ENCODE peak calls at places on chromosomes 4 and X, in six cellular contexts. One of them, this sample, is unnamed.
A peak's percentile ranks its signal among the peaks of the same experiment; 100 is the strongest.

GRCh38 chrX:16479206-16479869 is 170.6 kb upstream of the S100G start:
- DNase-seq in progenitor cell of endocrine pancreas: no peak
- DNase-seq in cardiac fibroblast: peak; percentile 6
- DNase-seq in sigmoid colon: no peak
- DNase-seq in GM12864: no peak
- DNase-seq in GM12865: no peak
- DNase-seq in this sample: no peak

GRCh38 chr4:17058506-17058905 is 160.1 kb upstream of the LDB2 start:
- DNase-seq in sigmoid colon: no peak
- DNase-seq in progenitor cell of endocrine pancreas: no peak
- DNase-seq in cardiac fibroblast: peak; percentile 63
- DNase-seq in GM12864: no peak
- DNase-seq in GM12865: no peak
- DNase-seq in this sample: no peak

GRCh38 chrX:40579139-40579538 is 1.6 kb upstream of the ATP6AP2 start:
- DNase-seq in GM12865: no peak
- DNase-seq in GM12864: no peak
- DNase-seq in cardiac fibroblast: no peak
- DNase-seq in progenitor cell of endocrine pancreas: no peak
- DNase-seq in sigmoid colon: no peak
- DNase-seq in this sample: no peak

GRCh38 chrX:111652719-111653118 is 28.3 kb upstream of the ALG13 start:
- DNase-seq in sigmoid colon: no peak
- DNase-seq in GM12864: no peak
- DNase-seq in GM12865: no peak
- DNase-seq in progenitor cell of endocrine pancreas: no peak
- DNase-seq in cardiac fibroblast: no peak
- DNase-seq in this sample: no peak

GRCh38 chrX:17007134-17007768 is 60.8 kb downstream of the REPS2 start:
- DNase-seq in sigmoid colon: no peak
- DNase-seq in GM12865: peak; percentile 37
- DNase-seq in GM12864: no peak
- DNase-seq in progenitor cell of endocrine pancreas: no peak
- DNase-seq in cardiac fibroblast: peak; percentile 25
- DNase-seq in this sample: no peak

GRCh38 chr4:4364486-4365208 is 22.3 kb upstream of the NSG1 start:
- DNase-seq in GM12864: no peak
- DNase-seq in sigmoid colon: no peak
- DNase-seq in GM12865: no peak
- DNase-seq in progenitor cell of endocrine pancreas: no peak
- DNase-seq in cardiac fibroblast: no peak
- DNase-seq in this sample: no peak

GRCh38 chrX:119880076-119880475 is 8.4 kb downstream of the NDUFA1 start:
- DNase-seq in GM12864: peak; percentile 30
- DNase-seq in progenitor cell of endocrine pancreas: no peak
- DNase-seq in cardiac fibroblast: no peak
- DNase-seq in sigmoid colon: no peak
- DNase-seq in GM12865: peak; percentile 60
- DNase-seq in this sample: no peak

GRCh38 chrX:9670136-9670905 is 95.3 kb downstream of the GPR143 start:
- DNase-seq in progenitor cell of endocrine pancreas: no peak
- DNase-seq in sigmoid colon: no peak
- DNase-seq in GM12865: no peak
- DNase-seq in cardiac fibroblast: peak; percentile 61
- DNase-seq in GM12864: no peak
- DNase-seq in this sample: no peak

GRCh38 chr4:48767530-48767929 is 12.5 kb downstream of the FRYL start:
- DNase-seq in cardiac fibroblast: no peak
- DNase-seq in GM12864: no peak
- DNase-seq in GM12865: no peak
- DNase-seq in progenitor cell of endocrine pancreas: no peak
- DNase-seq in sigmoid colon: no peak
- DNase-seq in this sample: no peak

GRCh38 chr4:48772568-48772967 is 7.5 kb downstream of the FRYL start:
- DNase-seq in sigmoid colon: no peak
- DNase-seq in progenitor cell of endocrine pancreas: no peak
- DNase-seq in GM12864: no peak
- DNase-seq in cardiac fibroblast: no peak
- DNase-seq in GM12865: no peak
- DNase-seq in this sample: no peak

GRCh38 chr4:48762408-48762807 is 17.7 kb downstream of the FRYL start:
- DNase-seq in GM12864: no peak
- DNase-seq in cardiac fibroblast: no peak
- DNase-seq in GM12865: no peak
- DNase-seq in sigmoid colon: no peak
- DNase-seq in progenitor cell of endocrine pancreas: no peak
- DNase-seq in this sample: no peak

GRCh38 chr4:48766393-48766792 is 13.7 kb downstream of the FRYL start:
- DNase-seq in progenitor cell of endocrine pancreas: no peak
- DNase-seq in GM12864: no peak
- DNase-seq in GM12865: peak; percentile 23
- DNase-seq in sigmoid colon: no peak
- DNase-seq in cardiac fibroblast: no peak
- DNase-seq in this sample: no peak

GRCh38 chr4:48767055-48767454 is 13.0 kb downstream of the FRYL start:
- DNase-seq in cardiac fibroblast: no peak
- DNase-seq in progenitor cell of endocrine pancreas: no peak
- DNase-seq in GM12865: no peak
- DNase-seq in sigmoid colon: no peak
- DNase-seq in GM12864: no peak
- DNase-seq in this sample: no peak
- TF ChIP-seq CTCF in cardiac fibroblast: peak; percentile 14
- TF ChIP-seq CTCF in progenitor cell of endocrine pancreas: peak; percentile 19
- TF ChIP-seq CTCF in GM12865: no peak
- TF ChIP-seq CTCF in sigmoid colon: no peak
- TF ChIP-seq CTCF in GM12864: peak; percentile 22
- TF ChIP-seq CTCF in this sample: no peak

GRCh38 chr4:140149851-140150635 is 3.9 kb downstream of the MAML3 start:
- DNase-seq in cardiac fibroblast: peak; percentile 49
- DNase-seq in GM12864: no peak
- DNase-seq in sigmoid colon: peak; percentile 91
- DNase-seq in GM12865: peak; percentile 24
- DNase-seq in progenitor cell of endocrine pancreas: peak; percentile 46
- DNase-seq in this sample: peak; percentile 85

GRCh38 chr4:140152015-140152703 is 1.8 kb downstream of the MAML3 start:
- DNase-seq in sigmoid colon: peak; percentile 86
- DNase-seq in GM12864: no peak
- DNase-seq in GM12865: no peak
- DNase-seq in cardiac fibroblast: no peak
- DNase-seq in progenitor cell of endocrine pancreas: no peak
- DNase-seq in this sample: peak; percentile 85

GRCh38 chr4:140150636-140150885 is 3.4 kb downstream of the MAML3 start:
- DNase-seq in sigmoid colon: peak; percentile 94
- DNase-seq in GM12864: no peak
- DNase-seq in GM12865: no peak
- DNase-seq in progenitor cell of endocrine pancreas: no peak
- DNase-seq in cardiac fibroblast: no peak
- DNase-seq in this sample: no peak

GRCh38 chr4:140151700-140152014 is 2.3 kb downstream of the MAML3 start:
- DNase-seq in sigmoid colon: peak; percentile 90
- DNase-seq in GM12865: no peak
- DNase-seq in cardiac fibroblast: peak; percentile 89
- DNase-seq in GM12864: no peak
- DNase-seq in progenitor cell of endocrine pancreas: peak; percentile 72
- DNase-seq in this sample: peak; percentile 85

GRCh38 chr4:140150886-140151699 is 2.9 kb downstream of the MAML3 start:
- DNase-seq in GM12865: peak; percentile 35
- DNase-seq in GM12864: no peak
- DNase-seq in cardiac fibroblast: peak; percentile 98
- DNase-seq in progenitor cell of endocrine pancreas: peak; percentile 74
- DNase-seq in sigmoid colon: peak; percentile 96
- DNase-seq in this sample: peak; percentile 92
- TF ChIP-seq CTCF in GM12865: no peak
- TF ChIP-seq CTCF in GM12864: no peak
- TF ChIP-seq CTCF in cardiac fibroblast: no peak
- TF ChIP-seq CTCF in progenitor cell of endocrine pancreas: no peak
- TF ChIP-seq CTCF in sigmoid colon: no peak
- TF ChIP-seq CTCF in this sample: no peak

GRCh38 chr4:148426643-148427042 is 15.6 kb downstream of the NR3C2 start:
- DNase-seq in progenitor cell of endocrine pancreas: no peak
- DNase-seq in GM12865: no peak
- DNase-seq in GM12864: no peak
- DNase-seq in sigmoid colon: no peak
- DNase-seq in cardiac fibroblast: no peak
- DNase-seq in this sample: no peak

GRCh38 chr4:148430847-148431246 is 11.4 kb downstream of the NR3C2 start:
- DNase-seq in progenitor cell of endocrine pancreas: no peak
- DNase-seq in sigmoid colon: no peak
- DNase-seq in cardiac fibroblast: no peak
- DNase-seq in GM12865: no peak
- DNase-seq in GM12864: no peak
- DNase-seq in this sample: no peak

GRCh38 chr4:148431401-148431800 is 10.8 kb downstream of the NR3C2 start:
- DNase-seq in GM12865: no peak
- DNase-seq in GM12864: no peak
- DNase-seq in sigmoid colon: no peak
- DNase-seq in cardiac fibroblast: no peak
- DNase-seq in progenitor cell of endocrine pancreas: no peak
- DNase-seq in this sample: no peak

GRCh38 chr4:148425327-148426110 is 16.7 kb downstream of the NR3C2 start:
- DNase-seq in GM12864: no peak
- DNase-seq in cardiac fibroblast: no peak
- DNase-seq in GM12865: no peak
- DNase-seq in progenitor cell of endocrine pancreas: no peak
- DNase-seq in sigmoid colon: no peak
- DNase-seq in this sample: no peak
- TF ChIP-seq CTCF in GM12864: no peak
- TF ChIP-seq CTCF in cardiac fibroblast: no peak
- TF ChIP-seq CTCF in GM12865: no peak
- TF ChIP-seq CTCF in progenitor cell of endocrine pancreas: peak; percentile 14
- TF ChIP-seq CTCF in sigmoid colon: no peak
- TF ChIP-seq CTCF in this sample: no peak

GRCh38 chr4:183398298-183399129 is 45.9 kb upstream of the CDKN2AIP start:
- DNase-seq in sigmoid colon: peak; percentile 85
- DNase-seq in cardiac fibroblast: peak; percentile 82
- DNase-seq in GM12865: peak; percentile 60
- DNase-seq in GM12864: no peak
- DNase-seq in progenitor cell of endocrine pancreas: peak; percentile 56
- DNase-seq in this sample: no peak
- TF ChIP-seq CTCF in sigmoid colon: peak; percentile 40
- TF ChIP-seq CTCF in cardiac fibroblast: peak; percentile 65
- TF ChIP-seq CTCF in GM12865: peak; percentile 48
- TF ChIP-seq CTCF in GM12864: peak; percentile 59
- TF ChIP-seq CTCF in progenitor cell of endocrine pancreas: peak; percentile 68
- TF ChIP-seq CTCF in this sample: peak; percentile 69

GRCh38 chrX:29136904-29137303 is 549.7 kb downstream of the IL1RAPL1 start:
- DNase-seq in GM12865: no peak
- DNase-seq in GM12864: no peak
- DNase-seq in cardiac fibroblast: no peak
- DNase-seq in progenitor cell of endocrine pancreas: no peak
- DNase-seq in sigmoid colon: no peak
- DNase-seq in this sample: no peak
- TF ChIP-seq CTCF in GM12865: no peak
- TF ChIP-seq CTCF in GM12864: no peak
- TF ChIP-seq CTCF in cardiac fibroblast: no peak
- TF ChIP-seq CTCF in progenitor cell of endocrine pancreas: no peak
- TF ChIP-seq CTCF in sigmoid colon: no peak
- TF ChIP-seq CTCF in this sample: no peak

GRCh38 chr4:177547985-177548384 is 105.7 kb upstream of the AGA start:
- DNase-seq in cardiac fibroblast: no peak
- DNase-seq in progenitor cell of endocrine pancreas: no peak
- DNase-seq in GM12864: no peak
- DNase-seq in sigmoid colon: no peak
- DNase-seq in GM12865: no peak
- DNase-seq in this sample: no peak

GRCh38 chr4:177546745-177547144 is 104.5 kb upstream of the AGA start:
- DNase-seq in cardiac fibroblast: peak; percentile 17
- DNase-seq in progenitor cell of endocrine pancreas: no peak
- DNase-seq in GM12865: no peak
- DNase-seq in sigmoid colon: no peak
- DNase-seq in GM12864: no peak
- DNase-seq in this sample: no peak
- TF ChIP-seq CTCF in cardiac fibroblast: no peak
- TF ChIP-seq CTCF in progenitor cell of endocrine pancreas: no peak
- TF ChIP-seq CTCF in GM12865: no peak
- TF ChIP-seq CTCF in sigmoid colon: no peak
- TF ChIP-seq CTCF in GM12864: no peak
- TF ChIP-seq CTCF in this sample: peak; percentile 12

GRCh38 chr4:26424838-26425237 is 65.4 kb downstream of the CCKAR start:
- DNase-seq in GM12864: no peak
- DNase-seq in progenitor cell of endocrine pancreas: no peak
- DNase-seq in GM12865: no peak
- DNase-seq in sigmoid colon: no peak
- DNase-seq in cardiac fibroblast: no peak
- DNase-seq in this sample: no peak
- TF ChIP-seq CTCF in GM12864: no peak
- TF ChIP-seq CTCF in progenitor cell of endocrine pancreas: peak; percentile 16
- TF ChIP-seq CTCF in GM12865: no peak
- TF ChIP-seq CTCF in sigmoid colon: no peak
- TF ChIP-seq CTCF in cardiac fibroblast: no peak
- TF ChIP-seq CTCF in this sample: peak; percentile 38

DNA sequence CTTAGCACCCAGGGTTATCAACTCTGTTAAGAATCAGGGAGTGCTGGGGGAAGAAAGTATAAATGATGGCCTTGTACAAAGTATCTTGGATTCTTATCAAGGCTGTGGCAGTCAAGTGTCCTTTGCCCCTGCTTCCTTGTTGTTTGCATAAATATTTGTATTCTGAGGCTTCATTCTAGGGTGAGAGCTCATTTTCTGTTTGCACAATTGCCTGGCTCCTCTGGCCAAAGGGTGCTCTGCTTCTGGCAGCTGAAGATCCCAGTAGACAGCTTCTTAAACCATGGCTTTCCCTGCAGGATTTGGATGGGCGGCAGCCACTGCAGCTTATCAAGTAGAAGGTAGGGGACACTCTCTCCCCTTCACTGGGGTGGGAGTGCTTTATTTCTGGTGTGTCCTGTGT is at the start of gene GBA3:
- DNase-seq in GM12864: no peak
- DNase-seq in progenitor cell of endocrine pancreas: no peak
- DNase-seq in sigmoid colon: no peak
- DNase-seq in cardiac fibroblast: no peak
- DNase-seq in GM12865: no peak
- DNase-seq in this sample: no peak
- TF ChIP-seq CTCF in GM12864: no peak
- TF ChIP-seq CTCF in progenitor cell of endocrine pancreas: no peak
- TF ChIP-seq CTCF in sigmoid colon: no peak
- TF ChIP-seq CTCF in cardiac fibroblast: no peak
- TF ChIP-seq CTCF in GM12865: no peak
- TF ChIP-seq CTCF in this sample: no peak

GRCh38 chrX:131728295-131729145 is 184.6 kb downstream of the OR13H1 start:
- DNase-seq in GM12864: no peak
- DNase-seq in GM12865: no peak
- DNase-seq in progenitor cell of endocrine pancreas: no peak
- DNase-seq in sigmoid colon: peak; percentile 91
- DNase-seq in cardiac fibroblast: no peak
- DNase-seq in this sample: peak; percentile 32
- TF ChIP-seq CTCF in GM12864: no peak
- TF ChIP-seq CTCF in GM12865: no peak
- TF ChIP-seq CTCF in progenitor cell of endocrine pancreas: no peak
- TF ChIP-seq CTCF in sigmoid colon: no peak
- TF ChIP-seq CTCF in cardiac fibroblast: no peak
- TF ChIP-seq CTCF in this sample: no peak

This sample was measured in osteocyte.